ENCODE peak calls at places on chromosomes 4 and X, in six cellular contexts. One of them, this sample, is unnamed.

GRCh38 chr4:86968477-86969015 is 33.7 kb downstream of the AFF1 start:
- DNase-seq in neural crest cell: no peak
- DNase-seq in H1: no peak
- DNase-seq in fibroblast of lung: no peak
- DNase-seq in fibroblast of the aortic adventitia: no peak
- DNase-seq in uterus: no peak
- DNase-seq in this sample: no peak

GRCh38 chrX:106481341-106481740 is 130.4 kb upstream of the RADX start:
- DNase-seq in neural crest cell: peak; percentile 67
- DNase-seq in H1: no peak
- DNase-seq in fibroblast of lung: peak; percentile 28
- DNase-seq in fibroblast of the aortic adventitia: peak; percentile 66
- DNase-seq in uterus: no peak
- DNase-seq in this sample: peak; percentile 59

GRCh38 chr4:79682801-79683217 is 274.8 kb upstream of the GK2 start:
- DNase-seq in neural crest cell: no peak
- DNase-seq in H1: no peak
- DNase-seq in fibroblast of lung: peak; percentile 41
- DNase-seq in fibroblast of the aortic adventitia: no peak
- DNase-seq in uterus: no peak
- DNase-seq in this sample: no peak

GRCh38 chr4:5654791-5655190 is 53.6 kb downstream of the EVC2 start:
- DNase-seq in neural crest cell: no peak
- DNase-seq in H1: no peak
- DNase-seq in fibroblast of lung: no peak
- DNase-seq in fibroblast of the aortic adventitia: no peak
- DNase-seq in uterus: no peak
- DNase-seq in this sample: no peak

GRCh38 chr4:1721666-1722550 is 587 bp downstream of the TACC3 start:
- DNase-seq in neural crest cell: no peak
- DNase-seq in H1: no peak
- DNase-seq in fibroblast of lung: no peak
- DNase-seq in fibroblast of the aortic adventitia: no peak
- DNase-seq in uterus: no peak
- DNase-seq in this sample: no peak

GRCh38 chrX:71292669-71293379 is 8.7 kb upstream of the ITGB1BP2 start:
- DNase-seq in neural crest cell: no peak
- DNase-seq in H1: no peak
- DNase-seq in fibroblast of lung: peak; percentile 70
- DNase-seq in fibroblast of the aortic adventitia: peak; percentile 21
- DNase-seq in uterus: no peak
- DNase-seq in this sample: no peak

GRCh38 chr4:145511913-145512522 is 30.4 kb downstream of the SMAD1 start:
- DNase-seq in neural crest cell: no peak
- DNase-seq in H1: no peak
- DNase-seq in fibroblast of lung: peak; percentile 37
- DNase-seq in fibroblast of the aortic adventitia: peak; percentile 42
- DNase-seq in uterus: no peak
- DNase-seq in this sample: no peak

GRCh38 chrX:91039777-91040176 is 394.9 kb upstream of the PABPC5 start:
- DNase-seq in neural crest cell: no peak
- DNase-seq in H1: no peak
- DNase-seq in fibroblast of lung: no peak
- DNase-seq in fibroblast of the aortic adventitia: no peak
- DNase-seq in uterus: no peak
- DNase-seq in this sample: no peak

GRCh38 chrX:47198026-47198686 is 4.5 kb downstream of the UBA1 start:
- DNase-seq in neural crest cell: no peak
- DNase-seq in H1: no peak
- DNase-seq in fibroblast of lung: peak; percentile 72
- DNase-seq in fibroblast of the aortic adventitia: peak; percentile 43
- DNase-seq in uterus: no peak
- DNase-seq in this sample: no peak

GRCh38 chr4:132955146-132955545 is 193.9 kb upstream of the PCDH10 start:
- DNase-seq in neural crest cell: no peak
- DNase-seq in H1: no peak
- DNase-seq in fibroblast of lung: no peak
- DNase-seq in fibroblast of the aortic adventitia: no peak
- DNase-seq in uterus: no peak
- DNase-seq in this sample: no peak

GRCh38 chrX:150544222-150544787 is 24.1 kb upstream of the MTM1 start:
- DNase-seq in neural crest cell: no peak
- DNase-seq in H1: no peak
- DNase-seq in fibroblast of lung: no peak
- DNase-seq in fibroblast of the aortic adventitia: no peak
- DNase-seq in uterus: no peak
- DNase-seq in this sample: peak; percentile 13

GRCh38 chr4:186557486-186557885 is 2.1 kb upstream of the MTNR1A start:
- DNase-seq in neural crest cell: no peak
- DNase-seq in H1: no peak
- DNase-seq in fibroblast of lung: peak; percentile 50
- DNase-seq in fibroblast of the aortic adventitia: peak; percentile 13
- DNase-seq in uterus: no peak
- DNase-seq in this sample: no peak

GRCh38 chr4:186553717-186554116 is 1.6 kb downstream of the MTNR1A start:
- DNase-seq in neural crest cell: no peak
- DNase-seq in H1: no peak
- DNase-seq in fibroblast of lung: no peak
- DNase-seq in fibroblast of the aortic adventitia: no peak
- DNase-seq in uterus: no peak
- DNase-seq in this sample: no peak

GRCh38 chr4:186554485-186554884 is 882 bp downstream of the MTNR1A start:
- DNase-seq in neural crest cell: peak; percentile 41
- DNase-seq in H1: no peak
- DNase-seq in fibroblast of lung: peak; percentile 23
- DNase-seq in fibroblast of the aortic adventitia: no peak
- DNase-seq in uterus: no peak
- DNase-seq in this sample: peak; percentile 42

GRCh38 chr4:186557061-186557460 is 1.7 kb upstream of the MTNR1A start:
- DNase-seq in neural crest cell: no peak
- DNase-seq in H1: no peak
- DNase-seq in fibroblast of lung: no peak
- DNase-seq in fibroblast of the aortic adventitia: no peak
- DNase-seq in uterus: no peak
- DNase-seq in this sample: no peak

GRCh38 chr4:186554890-186555827 is at the start of gene MTNR1A:
- DNase-seq in neural crest cell: peak; percentile 31
- DNase-seq in H1: no peak
- DNase-seq in fibroblast of lung: peak; percentile 17
- DNase-seq in fibroblast of the aortic adventitia: no peak
- DNase-seq in uterus: no peak
- DNase-seq in this sample: peak; percentile 63
- TF ChIP-seq CTCF in neural crest cell: peak; percentile 50
- TF ChIP-seq CTCF in H1: peak; percentile 65
- TF ChIP-seq CTCF in fibroblast of lung: no peak
- TF ChIP-seq CTCF in fibroblast of the aortic adventitia: no peak
- TF ChIP-seq CTCF in uterus: no peak
- TF ChIP-seq CTCF in this sample: peak; percentile 23

DNA sequence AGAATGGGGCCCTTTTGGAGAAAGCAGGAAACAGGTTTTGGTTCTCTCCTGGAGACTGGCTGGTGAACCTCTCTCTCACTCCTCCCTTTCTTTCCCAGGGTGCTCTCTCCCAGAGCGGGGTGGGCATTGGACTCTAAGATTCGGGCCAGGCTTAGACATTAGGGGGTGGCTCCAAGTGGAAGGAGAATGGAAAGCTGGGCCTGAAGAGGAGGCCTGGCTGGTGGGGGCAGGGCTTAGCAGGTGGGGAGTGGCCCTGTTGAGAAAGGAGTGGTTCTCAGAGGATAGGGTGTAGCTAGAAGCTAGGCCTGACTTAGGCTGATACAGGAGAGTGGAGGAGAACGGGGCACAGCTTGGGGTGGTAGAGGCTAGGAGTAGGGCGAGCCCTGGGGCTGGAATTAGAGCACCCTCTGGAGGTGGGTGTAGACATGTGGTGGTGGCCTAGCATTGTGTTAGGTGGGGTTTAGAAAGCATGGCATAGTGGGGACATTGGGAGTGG is 5.7 kb downstream of the PLP2 start:
- DNase-seq in neural crest cell: no peak
- DNase-seq in H1: no peak
- DNase-seq in fibroblast of lung: no peak
- DNase-seq in fibroblast of the aortic adventitia: no peak
- DNase-seq in uterus: no peak
- DNase-seq in this sample: peak; percentile 21
- TF ChIP-seq CTCF in neural crest cell: no peak
- TF ChIP-seq CTCF in H1: no peak
- TF ChIP-seq CTCF in fibroblast of lung: no peak
- TF ChIP-seq CTCF in fibroblast of the aortic adventitia: peak; percentile 8
- TF ChIP-seq CTCF in uterus: no peak
- TF ChIP-seq CTCF in this sample: no peak

GRCh38 chrX:38335382-38335781 is 8.1 kb upstream of the RPGR start:
- DNase-seq in neural crest cell: no peak
- DNase-seq in H1: no peak
- DNase-seq in fibroblast of lung: no peak
- DNase-seq in fibroblast of the aortic adventitia: no peak
- DNase-seq in uterus: no peak
- DNase-seq in this sample: no peak
- TF ChIP-seq CTCF in neural crest cell: no peak
- TF ChIP-seq CTCF in H1: no peak
- TF ChIP-seq CTCF in fibroblast of lung: no peak
- TF ChIP-seq CTCF in fibroblast of the aortic adventitia: peak; percentile 16
- TF ChIP-seq CTCF in uterus: no peak
- TF ChIP-seq CTCF in this sample: no peak

GRCh38 chrX:121084903-121085611 is 37.6 kb downstream of the GLUD2 start:
- DNase-seq in neural crest cell: no peak
- DNase-seq in H1: no peak
- DNase-seq in fibroblast of lung: no peak
- DNase-seq in fibroblast of the aortic adventitia: no peak
- DNase-seq in uterus: no peak
- DNase-seq in this sample: no peak
- TF ChIP-seq CTCF in neural crest cell: no peak
- TF ChIP-seq CTCF in H1: no peak
- TF ChIP-seq CTCF in fibroblast of lung: no peak
- TF ChIP-seq CTCF in fibroblast of the aortic adventitia: no peak
- TF ChIP-seq CTCF in uterus: no peak
- TF ChIP-seq CTCF in this sample: no peak